ENCODE peak calls at places on chromosomes 6 and 20, in ten cellular contexts. One of them, this sample, is unnamed.

GRCh38 chr6:130223508-130223907 is 757 bp upstream of the SAMD3 start:
- DNase-seq in Panc1: no peak
- DNase-seq in Peyer's patch: peak; percentile 39
- DNase-seq in psoas muscle: no peak
- DNase-seq in breast epithelium: no peak
- DNase-seq in naive thymus-derived CD4-positive, alpha-beta T cell: peak; percentile 65
- DNase-seq in adrenal gland: no peak
- DNase-seq in upper lobe of right lung: no peak
- DNase-seq in heart right ventricle: no peak
- DNase-seq in lower lobe of right lung: no peak
- DNase-seq in this sample: no peak

GRCh38 chr6:40164345-40164755 is 230.1 kb upstream of the MOCS1 start:
- DNase-seq in adrenal gland: no peak
- DNase-seq in heart right ventricle: no peak
- DNase-seq in psoas muscle: peak; percentile 13
- DNase-seq in Panc1: no peak
- DNase-seq in upper lobe of right lung: no peak
- DNase-seq in lower lobe of right lung: no peak
- DNase-seq in naive thymus-derived CD4-positive, alpha-beta T cell: no peak
- DNase-seq in breast epithelium: peak; percentile 24
- DNase-seq in Peyer's patch: no peak
- DNase-seq in this sample: no peak

GRCh38 chr6:40722081-40722480 is 134.9 kb upstream of the LRFN2 start:
- DNase-seq in psoas muscle: no peak
- DNase-seq in Panc1: no peak
- DNase-seq in upper lobe of right lung: no peak
- DNase-seq in breast epithelium: no peak
- DNase-seq in adrenal gland: no peak
- DNase-seq in Peyer's patch: no peak
- DNase-seq in heart right ventricle: no peak
- DNase-seq in lower lobe of right lung: no peak
- DNase-seq in naive thymus-derived CD4-positive, alpha-beta T cell: no peak
- DNase-seq in this sample: no peak

GRCh38 chr6:34595332-34596090 is 39.4 kb upstream of the SPDEF start:
- DNase-seq in Panc1: no peak
- DNase-seq in naive thymus-derived CD4-positive, alpha-beta T cell: no peak
- DNase-seq in adrenal gland: no peak
- DNase-seq in lower lobe of right lung: no peak
- DNase-seq in heart right ventricle: no peak
- DNase-seq in upper lobe of right lung: no peak
- DNase-seq in breast epithelium: no peak
- DNase-seq in psoas muscle: no peak
- DNase-seq in Peyer's patch: no peak
- DNase-seq in this sample: no peak

GRCh38 chr6:148261470-148261869 is 81.2 kb upstream of the SASH1 start:
- DNase-seq in Panc1: no peak
- DNase-seq in psoas muscle: no peak
- DNase-seq in Peyer's patch: no peak
- DNase-seq in lower lobe of right lung: no peak
- DNase-seq in naive thymus-derived CD4-positive, alpha-beta T cell: no peak
- DNase-seq in adrenal gland: no peak
- DNase-seq in upper lobe of right lung: no peak
- DNase-seq in heart right ventricle: no peak
- DNase-seq in breast epithelium: no peak
- DNase-seq in this sample: no peak

GRCh38 chr20:41344477-41344876 is 3.9 kb downstream of the LPIN3 start:
- DNase-seq in Panc1: no peak
- DNase-seq in upper lobe of right lung: no peak
- DNase-seq in breast epithelium: peak; percentile 49
- DNase-seq in psoas muscle: no peak
- DNase-seq in lower lobe of right lung: no peak
- DNase-seq in heart right ventricle: no peak
- DNase-seq in adrenal gland: no peak
- DNase-seq in Peyer's patch: no peak
- DNase-seq in naive thymus-derived CD4-positive, alpha-beta T cell: no peak
- DNase-seq in this sample: no peak

GRCh38 chr6:56484669-56485068 is 158.0 kb downstream of the DST start:
- DNase-seq in Peyer's patch: no peak
- DNase-seq in lower lobe of right lung: no peak
- DNase-seq in adrenal gland: no peak
- DNase-seq in breast epithelium: no peak
- DNase-seq in upper lobe of right lung: no peak
- DNase-seq in naive thymus-derived CD4-positive, alpha-beta T cell: no peak
- DNase-seq in psoas muscle: no peak
- DNase-seq in heart right ventricle: no peak
- DNase-seq in Panc1: no peak
- DNase-seq in this sample: no peak

GRCh38 chr6:47187108-47187507 is 122.6 kb downstream of the TNFRSF21 start:
- DNase-seq in Panc1: no peak
- DNase-seq in upper lobe of right lung: no peak
- DNase-seq in psoas muscle: no peak
- DNase-seq in Peyer's patch: no peak
- DNase-seq in breast epithelium: no peak
- DNase-seq in heart right ventricle: no peak
- DNase-seq in naive thymus-derived CD4-positive, alpha-beta T cell: no peak
- DNase-seq in lower lobe of right lung: no peak
- DNase-seq in adrenal gland: no peak
- DNase-seq in this sample: no peak

GRCh38 chr20:3738109-3739053 is 5.9 kb downstream of the HSPA12B start:
- DNase-seq in lower lobe of right lung: no peak
- DNase-seq in Peyer's patch: no peak
- DNase-seq in heart right ventricle: no peak
- DNase-seq in upper lobe of right lung: no peak
- DNase-seq in naive thymus-derived CD4-positive, alpha-beta T cell: no peak
- DNase-seq in adrenal gland: no peak
- DNase-seq in psoas muscle: no peak
- DNase-seq in Panc1: no peak
- DNase-seq in breast epithelium: no peak
- DNase-seq in this sample: no peak

GRCh38 chr20:3740600-3741301 is 8.3 kb downstream of the HSPA12B start:
- DNase-seq in psoas muscle: no peak
- DNase-seq in lower lobe of right lung: no peak
- DNase-seq in naive thymus-derived CD4-positive, alpha-beta T cell: no peak
- DNase-seq in Peyer's patch: no peak
- DNase-seq in adrenal gland: no peak
- DNase-seq in breast epithelium: no peak
- DNase-seq in Panc1: no peak
- DNase-seq in heart right ventricle: no peak
- DNase-seq in upper lobe of right lung: no peak
- DNase-seq in this sample: no peak

GRCh38 chr20:3741846-3742458 is 9.5 kb downstream of the HSPA12B start:
- DNase-seq in adrenal gland: no peak
- DNase-seq in naive thymus-derived CD4-positive, alpha-beta T cell: no peak
- DNase-seq in psoas muscle: no peak
- DNase-seq in Peyer's patch: no peak
- DNase-seq in lower lobe of right lung: no peak
- DNase-seq in upper lobe of right lung: no peak
- DNase-seq in heart right ventricle: no peak
- DNase-seq in Panc1: no peak
- DNase-seq in breast epithelium: no peak
- DNase-seq in this sample: no peak

GRCh38 chr20:3739926-3740599 is 7.6 kb downstream of the HSPA12B start:
- DNase-seq in Peyer's patch: no peak
- DNase-seq in heart right ventricle: no peak
- DNase-seq in naive thymus-derived CD4-positive, alpha-beta T cell: no peak
- DNase-seq in upper lobe of right lung: no peak
- DNase-seq in psoas muscle: no peak
- DNase-seq in lower lobe of right lung: no peak
- DNase-seq in adrenal gland: no peak
- DNase-seq in Panc1: no peak
- DNase-seq in breast epithelium: no peak
- DNase-seq in this sample: no peak

GRCh38 chr20:3739054-3739925 is 6.8 kb downstream of the HSPA12B start:
- DNase-seq in heart right ventricle: peak; percentile 62
- DNase-seq in upper lobe of right lung: no peak
- DNase-seq in adrenal gland: peak; percentile 28
- DNase-seq in psoas muscle: no peak
- DNase-seq in naive thymus-derived CD4-positive, alpha-beta T cell: no peak
- DNase-seq in Peyer's patch: no peak
- DNase-seq in lower lobe of right lung: no peak
- DNase-seq in Panc1: no peak
- DNase-seq in breast epithelium: no peak
- DNase-seq in this sample: no peak
- H3K27ac ChIP-seq in heart right ventricle: peak overlapping the region; percentile 89
- H3K27ac ChIP-seq in upper lobe of right lung: peak overlapping the region; percentile 63
- H3K27ac ChIP-seq in adrenal gland: no peak overlapping the region
- H3K27ac ChIP-seq in psoas muscle: peak overlapping the region; percentile 55
- H3K27ac ChIP-seq in naive thymus-derived CD4-positive, alpha-beta T cell: no peak overlapping the region
- H3K27ac ChIP-seq in Peyer's patch: no peak overlapping the region
- H3K27ac ChIP-seq in lower lobe of right lung: peak overlapping the region; percentile 81
- H3K27ac ChIP-seq in Panc1: no peak overlapping the region
- H3K27ac ChIP-seq in breast epithelium: peak overlapping the region; percentile 14
- H3K27ac ChIP-seq in this sample: no peak overlapping the region

GRCh38 chr20:47266847-47267515 is 89.5 kb downstream of the ZMYND8 start:
- DNase-seq in adrenal gland: no peak
- DNase-seq in naive thymus-derived CD4-positive, alpha-beta T cell: no peak
- DNase-seq in Panc1: no peak
- DNase-seq in psoas muscle: no peak
- DNase-seq in upper lobe of right lung: no peak
- DNase-seq in lower lobe of right lung: no peak
- DNase-seq in breast epithelium: no peak
- DNase-seq in Peyer's patch: no peak
- DNase-seq in heart right ventricle: no peak
- DNase-seq in this sample: no peak

GRCh38 chr20:47265984-47266383 is 90.5 kb downstream of the ZMYND8 start:
- DNase-seq in naive thymus-derived CD4-positive, alpha-beta T cell: no peak
- DNase-seq in Panc1: no peak
- DNase-seq in lower lobe of right lung: no peak
- DNase-seq in adrenal gland: no peak
- DNase-seq in Peyer's patch: no peak
- DNase-seq in psoas muscle: no peak
- DNase-seq in breast epithelium: no peak
- DNase-seq in upper lobe of right lung: no peak
- DNase-seq in heart right ventricle: no peak
- DNase-seq in this sample: no peak

GRCh38 chr20:47265214-47265613 is 91.3 kb downstream of the ZMYND8 start:
- DNase-seq in heart right ventricle: no peak
- DNase-seq in lower lobe of right lung: no peak
- DNase-seq in adrenal gland: no peak
- DNase-seq in upper lobe of right lung: no peak
- DNase-seq in psoas muscle: no peak
- DNase-seq in breast epithelium: no peak
- DNase-seq in naive thymus-derived CD4-positive, alpha-beta T cell: no peak
- DNase-seq in Panc1: no peak
- DNase-seq in Peyer's patch: no peak
- DNase-seq in this sample: no peak

GRCh38 chr20:47269309-47270165 is 87.0 kb downstream of the ZMYND8 start:
- DNase-seq in heart right ventricle: no peak
- DNase-seq in breast epithelium: no peak
- DNase-seq in psoas muscle: no peak
- DNase-seq in Panc1: no peak
- DNase-seq in adrenal gland: no peak
- DNase-seq in naive thymus-derived CD4-positive, alpha-beta T cell: no peak
- DNase-seq in lower lobe of right lung: no peak
- DNase-seq in Peyer's patch: no peak
- DNase-seq in upper lobe of right lung: no peak
- DNase-seq in this sample: no peak

DNA sequence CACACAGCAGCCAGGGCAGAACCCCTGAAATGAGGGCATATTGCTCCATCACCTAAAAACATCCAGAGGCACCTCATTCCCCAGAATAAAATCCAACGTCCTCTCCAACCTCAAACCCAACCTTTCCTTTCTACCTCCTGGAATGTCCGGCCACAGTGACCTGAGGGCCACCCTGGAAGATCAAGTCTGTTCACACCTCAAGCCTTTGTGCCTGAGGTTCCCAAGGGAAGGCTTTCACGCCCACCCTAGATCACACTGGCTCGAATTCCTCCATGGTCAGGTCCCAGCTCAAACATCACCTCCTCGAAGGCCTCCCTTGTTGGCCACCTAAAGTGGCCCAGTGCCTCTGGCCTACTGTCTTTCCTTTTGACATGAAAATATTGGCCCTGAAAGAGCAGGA is 88.9 kb downstream of the ZMYND8 start:
- DNase-seq in naive thymus-derived CD4-positive, alpha-beta T cell: no peak
- DNase-seq in psoas muscle: no peak
- DNase-seq in breast epithelium: no peak
- DNase-seq in upper lobe of right lung: no peak
- DNase-seq in Panc1: no peak
- DNase-seq in heart right ventricle: no peak
- DNase-seq in adrenal gland: no peak
- DNase-seq in lower lobe of right lung: no peak
- DNase-seq in Peyer's patch: no peak
- DNase-seq in this sample: no peak
- H3K4me1 ChIP-seq in naive thymus-derived CD4-positive, alpha-beta T cell: no peaks in the 10 kb centered on the region
- H3K4me1 ChIP-seq in psoas muscle: peaks cover 16% of the 10 kb centered on the region
- H3K4me1 ChIP-seq in breast epithelium: no peaks in the 10 kb centered on the region
- H3K4me1 ChIP-seq in upper lobe of right lung: no peaks in the 10 kb centered on the region
- H3K4me1 ChIP-seq in Panc1: peaks cover 10% of the 10 kb centered on the region
- H3K4me1 ChIP-seq in heart right ventricle: peaks cover 16% of the 10 kb centered on the region
- H3K4me1 ChIP-seq in adrenal gland: no peaks in the 10 kb centered on the region
- H3K4me1 ChIP-seq in lower lobe of right lung: peaks cover 10% of the 10 kb centered on the region
- H3K4me1 ChIP-seq in Peyer's patch: no peaks in the 10 kb centered on the region
- H3K4me1 ChIP-seq in this sample: no peaks in the 10 kb centered on the region

GRCh38 chr6:63611560-63611959 is 24.0 kb upstream of the PHF3 start:
- DNase-seq in naive thymus-derived CD4-positive, alpha-beta T cell: no peak
- DNase-seq in psoas muscle: no peak
- DNase-seq in lower lobe of right lung: no peak
- DNase-seq in breast epithelium: no peak
- DNase-seq in Peyer's patch: no peak
- DNase-seq in heart right ventricle: no peak
- DNase-seq in adrenal gland: no peak
- DNase-seq in upper lobe of right lung: no peak
- DNase-seq in Panc1: no peak
- DNase-seq in this sample: no peak

GRCh38 chr6:63610944-63611343 is 24.7 kb upstream of the PHF3 start:
- DNase-seq in upper lobe of right lung: no peak
- DNase-seq in Peyer's patch: no peak
- DNase-seq in lower lobe of right lung: no peak
- DNase-seq in adrenal gland: no peak
- DNase-seq in breast epithelium: no peak
- DNase-seq in psoas muscle: no peak
- DNase-seq in heart right ventricle: no peak
- DNase-seq in Panc1: no peak
- DNase-seq in naive thymus-derived CD4-positive, alpha-beta T cell: no peak
- DNase-seq in this sample: no peak

DNA sequence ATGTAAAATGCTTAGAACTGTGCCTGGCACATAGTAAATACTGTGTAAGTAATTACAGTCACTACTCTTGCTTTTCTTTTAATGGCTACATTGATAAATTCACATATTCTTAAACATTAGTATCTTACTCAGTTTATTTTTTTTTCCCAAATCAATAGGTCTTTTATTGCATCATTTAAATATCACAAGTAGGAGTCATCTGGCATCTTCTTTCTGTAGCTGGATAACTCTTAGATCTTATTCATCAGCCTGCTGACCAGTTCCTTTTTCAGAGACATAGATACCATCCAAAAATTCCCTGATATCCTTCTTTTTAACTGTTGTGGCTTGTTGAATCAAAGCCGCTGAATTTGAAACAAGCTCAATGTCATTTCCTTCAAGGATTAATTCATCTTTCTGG is 20.0 kb upstream of the PHF3 start:
- DNase-seq in heart right ventricle: no peak
- DNase-seq in Peyer's patch: no peak
- DNase-seq in lower lobe of right lung: no peak
- DNase-seq in Panc1: no peak
- DNase-seq in upper lobe of right lung: no peak
- DNase-seq in adrenal gland: no peak
- DNase-seq in naive thymus-derived CD4-positive, alpha-beta T cell: no peak
- DNase-seq in breast epithelium: no peak
- DNase-seq in psoas muscle: no peak
- DNase-seq in this sample: no peak
- H3K27ac ChIP-seq in heart right ventricle: no peak overlapping the region
- H3K27ac ChIP-seq in Peyer's patch: no peak overlapping the region
- H3K27ac ChIP-seq in lower lobe of right lung: no peak overlapping the region
- H3K27ac ChIP-seq in Panc1: no peak overlapping the region
- H3K27ac ChIP-seq in upper lobe of right lung: no peak overlapping the region
- H3K27ac ChIP-seq in adrenal gland: no peak overlapping the region
- H3K27ac ChIP-seq in naive thymus-derived CD4-positive, alpha-beta T cell: no peak overlapping the region
- H3K27ac ChIP-seq in breast epithelium: no peak overlapping the region
- H3K27ac ChIP-seq in psoas muscle: no peak overlapping the region
- H3K27ac ChIP-seq in this sample: no peak overlapping the region

GRCh38 chr6:18154507-18155272 is at the start of gene TPMT:
- DNase-seq in Peyer's patch: peak; percentile 25
- DNase-seq in naive thymus-derived CD4-positive, alpha-beta T cell: peak; percentile 3
- DNase-seq in psoas muscle: peak; percentile 19
- DNase-seq in breast epithelium: no peak
- DNase-seq in adrenal gland: peak; percentile 39
- DNase-seq in upper lobe of right lung: no peak
- DNase-seq in heart right ventricle: peak; percentile 99
- DNase-seq in lower lobe of right lung: peak; percentile 59
- DNase-seq in Panc1: peak; percentile 13
- DNase-seq in this sample: no peak
- H3K4me1 ChIP-seq in Peyer's patch: peaks cover 4% of the 10 kb centered on the region
- H3K4me1 ChIP-seq in naive thymus-derived CD4-positive, alpha-beta T cell: peaks cover 17% of the 10 kb centered on the region
- H3K4me1 ChIP-seq in psoas muscle: peaks cover 17% of the 10 kb centered on the region
- H3K4me1 ChIP-seq in breast epithelium: peaks cover 9% of the 10 kb centered on the region
- H3K4me1 ChIP-seq in adrenal gland: peaks cover 10% of the 10 kb centered on the region
- H3K4me1 ChIP-seq in upper lobe of right lung: peaks cover 19% of the 10 kb centered on the region
- H3K4me1 ChIP-seq in heart right ventricle: peaks cover 11% of the 10 kb centered on the region
- H3K4me1 ChIP-seq in lower lobe of right lung: peaks cover 23% of the 10 kb centered on the region
- H3K4me1 ChIP-seq in Panc1: peaks cover 7% of the 10 kb centered on the region
- H3K4me1 ChIP-seq in this sample: peaks cover 16% of the 10 kb centered on the region